ENCODE peak calls at places on chromosome 21, in five cellular contexts. R is suprapubic skin, E is uterus, I is Peyer's patch, Q is heart left ventricle. F is an unnamed sample.
A peak's percentile ranks its signal among the peaks of the same experiment; 100 is the strongest.

GRCh38 chr21:43644609-43645008 is 14.7 kb downstream of the HSF2BP start:
- DNase-seq in R (no peak), E (no peak), I (no peak), Q (no peak), F (no peak)

GRCh38 chr21:15015622-15016471 is 49.0 kb downstream of the NRIP1 start:
- DNase-seq in R (no peak), E (no peak), I (no peak), Q (no peak), F (no peak)

GRCh38 chr21:28459193-28459592 is 533.5 kb downstream of the LTN1 start:
- DNase-seq in R (no peak), E (no peak), I (no peak), Q (no peak), F (no peak)

GRCh38 chr21:24076179-24076578 is 1531.1 kb downstream of the MRPL39 start:
- DNase-seq in R (no peak), E (no peak), I (no peak), Q (no peak), F (no peak)

GRCh38 chr21:19900149-19900548 is 1098.1 kb upstream of the NCAM2 start:
- DNase-seq in R (no peak), E (no peak), I (no peak), Q (no peak), F (no peak)

GRCh38 chr21:14251336-14251735 is 35.4 kb downstream of the RBM11 start:
- DNase-seq in R (no peak), E (no peak), I (no peak), Q (no peak), F (no peak)

GRCh38 chr21:34707876-34708325 is 39.1 kb downstream of the CLIC6 start:
- DNase-seq in R (no peak), E (no peak), I (no peak), Q (no peak), F (peak; percentile 16)

GRCh38 chr21:17491716-17492414 is 21.0 kb upstream of the CXADR start:
- DNase-seq in R (no peak), E (peak; percentile 67), I (no peak), Q (no peak), F (no peak)

GRCh38 chr21:27333091-27333490 is 366.2 kb upstream of the ADAMTS5 start:
- DNase-seq in R (no peak), E (no peak), I (no peak), Q (no peak), F (no peak)

GRCh38 chr21:26443867-26444266 is 129.2 kb downstream of the CYYR1 start:
- DNase-seq in R (no peak), E (no peak), I (no peak), Q (no peak), F (no peak)

GRCh38 chr21:17602874-17603273 is 9.8 kb downstream of the BTG3 start:
- DNase-seq in R (no peak), E (no peak), I (no peak), Q (no peak), F (no peak)

GRCh38 chr21:15872236-15872635 is 142.5 kb downstream of the USP25 start:
- DNase-seq in R (no peak), E (no peak), I (no peak), Q (no peak), F (no peak)

GRCh38 chr21:29261555-29262540 is 36.9 kb upstream of the BACH1 start:
- DNase-seq in R (no peak), E (no peak), I (no peak), Q (no peak), F (no peak)

GRCh38 chr21:20572582-20572981 is 425.6 kb upstream of the NCAM2 start:
- DNase-seq in R (no peak), E (no peak), I (no peak), Q (no peak), F (no peak)

GRCh38 chr21:28473530-28474225 is 519.0 kb downstream of the LTN1 start:
- DNase-seq in R (no peak), E (no peak), I (no peak), Q (no peak), F (no peak)

GRCh38 chr21:33537212-33537611 is 4.7 kb downstream of the GART start:
- DNase-seq in R (no peak), E (no peak), I (no peak), Q (no peak), F (no peak)

GRCh38 chr21:33540711-33541104 is 1.2 kb downstream of the GART start:
- DNase-seq in R (no peak), E (no peak), I (no peak), Q (no peak), F (no peak)

GRCh38 chr21:33541756-33542639 is at the start of gene GART:
- DNase-seq in R (peak; percentile 92), E (peak; percentile 74), I (peak; percentile 82), Q (peak; percentile 89), F (peak; percentile 80)

GRCh38 chr21:33541105-33541711 is 709 bp downstream of the GART start:
- DNase-seq in R (no peak), E (no peak), I (no peak), Q (no peak), F (no peak)

DNA sequence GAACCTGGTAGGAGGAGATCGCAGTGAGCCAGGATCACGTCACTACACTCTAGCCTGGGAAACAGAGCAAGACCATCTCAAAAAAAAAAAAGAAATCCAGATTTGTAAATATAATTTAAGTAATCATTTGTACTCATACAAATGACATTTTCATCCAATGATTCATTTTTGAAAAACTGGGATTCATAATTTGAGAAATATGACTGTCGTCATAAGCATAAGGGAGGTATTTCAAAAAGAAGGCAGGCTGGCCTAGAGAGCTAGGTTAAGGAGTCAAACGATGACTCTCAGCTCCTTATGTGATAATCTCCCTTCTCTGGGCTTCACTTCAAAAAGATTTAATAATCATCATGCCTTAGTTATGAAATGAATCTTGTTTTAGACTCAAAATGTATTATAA is 2.3 kb downstream of the GART start:
- DNase-seq in R (no peak), E (no peak), I (no peak), Q (no peak), F (no peak)
- H3K4me3 ChIP-seq in R (no peak overlapping the region), E (no peak overlapping the region), I (no peak overlapping the region), Q (no peak overlapping the region), F (no peak overlapping the region)

GRCh38 chr21:32147041-32147440 is 131.8 kb downstream of the MIS18A start:
- DNase-seq in R (no peak), E (no peak), I (no peak), Q (no peak), F (no peak)
- H3K4me1 ChIP-seq in R (peaks cover 7% of the 10 kb centered on the region), E (no peaks in the 10 kb centered on the region), I (no peaks in the 10 kb centered on the region), Q (peaks cover 13% of the 10 kb centered on the region), F (no peaks in the 10 kb centered on the region)

DNA sequence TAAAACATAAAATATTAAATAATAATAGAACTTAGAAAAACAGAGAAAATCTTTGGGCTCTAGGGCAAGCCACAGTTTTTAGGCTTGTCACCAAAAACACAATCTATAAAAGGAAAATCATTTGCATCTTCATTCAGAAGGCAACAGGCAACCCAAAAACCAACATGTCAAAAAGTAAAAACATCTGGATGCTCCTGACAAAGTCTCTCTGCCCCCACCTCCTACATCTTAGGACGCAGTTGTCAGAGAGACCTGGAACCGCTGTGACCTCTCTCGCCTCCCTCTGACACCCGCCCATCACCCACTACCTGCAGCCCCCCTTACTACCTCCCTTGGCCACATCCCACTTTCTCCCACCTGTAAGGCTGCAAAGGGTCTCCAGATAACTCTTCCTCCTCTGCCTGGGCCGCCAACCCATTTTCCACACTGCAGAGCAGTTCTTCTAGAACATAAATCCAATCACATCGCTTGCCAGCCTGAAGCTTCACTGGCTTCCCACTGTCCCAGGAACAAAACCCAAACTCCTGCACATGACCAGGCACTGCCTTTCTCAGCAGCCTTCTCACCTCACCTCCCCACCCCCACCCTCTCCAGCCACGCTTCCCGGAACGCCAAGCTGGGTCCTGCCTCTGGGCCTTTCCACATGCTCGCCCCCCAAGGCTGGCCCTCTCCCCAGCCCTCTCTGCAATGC is 14.7 kb downstream of the PRDM15 start:
- DNase-seq in R (no peak), E (no peak), I (no peak), Q (no peak), F (no peak)
- H3K4me3 ChIP-seq in R (no peak overlapping the region), E (no peak overlapping the region), I (no peak overlapping the region), Q (no peak overlapping the region), F (no peak overlapping the region)

GRCh38 chr21:37521658-37522057 is 155.1 kb downstream of the DYRK1A start:
- DNase-seq in R (no peak), E (no peak), I (no peak), Q (no peak), F (no peak)
- H3K4me1 ChIP-seq in R (no peaks in the 10 kb centered on the region), E (no peaks in the 10 kb centered on the region), I (no peaks in the 10 kb centered on the region), Q (no peaks in the 10 kb centered on the region), F (no peaks in the 10 kb centered on the region)

DNA sequence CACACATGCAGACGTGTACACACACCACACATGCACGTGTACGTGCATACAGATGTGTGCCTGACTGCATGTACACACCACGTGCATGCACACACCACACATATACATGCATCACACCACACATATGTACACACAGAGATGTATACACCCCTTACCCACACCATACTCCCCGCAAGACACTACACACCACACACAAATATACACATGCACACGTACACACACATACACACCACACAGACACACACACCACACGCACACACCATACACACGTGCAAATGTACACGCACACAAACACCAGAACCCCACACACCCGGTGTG is 9.7 kb downstream of the ITGB2 start:
- DNase-seq in R (no peak), E (no peak), I (no peak), Q (no peak), F (no peak)
- H3K4me3 ChIP-seq in R (no peak overlapping the region), E (no peak overlapping the region), I (no peak overlapping the region), Q (no peak overlapping the region), F (peak overlapping the region; percentile 47)

GRCh38 chr21:42108554-42108885 is 37.4 kb downstream of the UMODL1 start:
- DNase-seq in R (no peak), E (no peak), I (no peak), Q (peak; percentile 23), F (no peak)
- H3K4me1 ChIP-seq in R (peaks cover 14% of the 10 kb centered on the region), E (no peaks in the 10 kb centered on the region), I (no peaks in the 10 kb centered on the region), Q (no peaks in the 10 kb centered on the region), F (peaks cover 16% of the 10 kb centered on the region)

DNA sequence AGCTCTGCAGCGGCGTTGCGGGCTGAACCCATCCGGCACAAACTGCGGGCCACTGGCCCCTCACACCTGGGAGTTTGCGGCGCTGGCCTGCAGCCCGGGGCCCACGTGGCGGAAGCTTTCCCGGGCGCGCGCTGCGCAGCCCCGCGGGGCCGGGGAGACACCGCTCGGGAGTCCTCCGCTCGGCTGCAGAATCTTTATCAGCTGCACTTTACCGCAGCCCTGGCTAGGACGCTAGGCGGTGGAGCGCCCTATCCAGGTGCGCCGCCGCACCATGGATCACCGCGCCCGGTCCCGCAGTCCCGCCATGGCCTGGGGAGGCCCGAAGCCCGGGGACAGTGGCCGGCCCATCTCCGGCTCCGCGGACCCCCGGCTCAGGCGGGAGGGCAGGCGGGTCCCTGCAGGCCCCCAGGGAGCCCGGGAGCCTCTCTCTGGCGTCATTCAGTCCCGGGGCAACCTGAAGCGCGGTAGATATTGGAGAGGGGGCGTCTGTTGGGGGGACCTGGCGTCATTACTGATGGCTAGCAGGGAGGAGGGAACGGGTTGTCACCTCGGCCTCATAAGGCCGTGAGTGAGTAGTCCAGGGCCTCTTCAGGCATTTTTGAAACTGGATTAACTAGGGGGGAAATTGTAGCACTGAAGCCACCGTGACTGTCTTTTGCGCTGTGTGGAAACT is 5.7 kb upstream of the OLIG2 start:
- DNase-seq in R (no peak), E (no peak), I (no peak), Q (no peak), F (no peak)
- H3K4me3 ChIP-seq in R (peak overlapping the region; percentile 27), E (no peak overlapping the region), I (peak overlapping the region; percentile 13), Q (no peak overlapping the region), F (peak overlapping the region; percentile 19)

DNA sequence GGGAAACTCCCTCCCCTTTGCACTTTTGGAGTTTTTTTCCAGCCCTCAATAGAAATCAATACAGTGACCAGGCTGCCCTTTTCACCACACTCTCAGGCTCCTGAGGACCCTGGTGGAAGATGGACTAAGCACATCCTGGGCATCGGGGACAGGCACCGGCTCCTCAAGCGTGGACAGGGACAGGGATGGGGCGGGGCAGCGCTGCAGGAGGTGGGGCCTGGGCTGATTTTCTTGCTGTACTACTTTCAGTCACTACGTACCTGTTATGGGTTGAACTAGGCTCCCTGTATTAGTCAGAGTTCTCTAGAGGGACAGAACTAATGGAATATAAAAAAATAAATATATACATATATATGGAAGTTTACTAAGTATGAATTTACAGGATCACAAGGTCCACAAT is 2.5 kb downstream of the MX2 start:
- DNase-seq in R (no peak), E (no peak), I (no peak), Q (no peak), F (no peak)
- H3K4me1 ChIP-seq in R (peaks cover 52% of the 10 kb centered on the region), E (peaks cover 6% of the 10 kb centered on the region), I (peaks cover 3% of the 10 kb centered on the region), Q (peaks cover 28% of the 10 kb centered on the region), F (peaks cover 54% of the 10 kb centered on the region)